ENCODE peak calls at places on chromosomes 2 and 18, in four cellular contexts. X, R, B and Y are unnamed samples.

GRCh38 chr2:222451270-222451674 is 26.9 kb downstream of the SGPP2 start:
- DNase-seq in X (no peak), R (no peak), B (no peak), Y (no peak)

GRCh38 chr2:5560981-5561380 is 131.2 kb upstream of the SOX11 start:
- DNase-seq in X (no peak), R (no peak), B (peak), Y (no peak)

GRCh38 chr2:164992818-164993217 is 37.5 kb upstream of the SLC38A11 start:
- DNase-seq in X (peak), R (no peak), B (no peak), Y (no peak)

GRCh38 chr18:3710712-3711269 is 260.8 kb downstream of the TGIF1 start:
- DNase-seq in X (no peak), R (no peak), B (peak), Y (no peak)

GRCh38 chr2:134676960-134677359 is 41.8 kb downstream of the TMEM163 start:
- DNase-seq in X (no peak), R (no peak), B (no peak), Y (no peak)

GRCh38 chr2:39408351-39409136 is 28.5 kb downstream of the MAP4K3 start:
- DNase-seq in X (no peak), R (no peak), B (no peak), Y (no peak)

GRCh38 chr2:127576433-127577207 is 41.1 kb downstream of the MYO7B start:
- DNase-seq in X (no peak), R (no peak), B (peak), Y (peak)

GRCh38 chr18:13615432-13615861 is 110.9 kb downstream of the FAM210A start:
- DNase-seq in X (no peak), R (no peak), B (no peak), Y (no peak)

GRCh38 chr2:157395811-157396210 is 48.1 kb downstream of the CYTIP start:
- DNase-seq in X (no peak), R (no peak), B (no peak), Y (no peak)

GRCh38 chr2:112342067-112342466 is 66.7 kb downstream of the ZC3H6 start:
- DNase-seq in X (no peak), R (no peak), B (no peak), Y (no peak)

GRCh38 chr2:43210125-43210466 is 16.3 kb downstream of the ZFP36L2 start:
- DNase-seq in X (no peak), R (no peak), B (no peak), Y (no peak)

GRCh38 chr2:9547272-9547991 is 8.2 kb downstream of the ADAM17 start:
- DNase-seq in X (no peak), R (no peak), B (no peak), Y (no peak)

GRCh38 chr2:38187416-38188127 is 111.6 kb upstream of the CYP1B1 start:
- DNase-seq in X (peak), R (no peak), B (peak), Y (no peak)

GRCh38 chr2:27135471-27135955 is 1.1 kb upstream of the PREB start:
- DNase-seq in X (no peak), R (no peak), B (no peak), Y (no peak)

GRCh38 chr2:122908134-122908533 is 1117.0 kb upstream of the CNTNAP5 start:
- DNase-seq in X (no peak), R (no peak), B (no peak), Y (no peak)

GRCh38 chr2:190088917-190089316 is 26.4 kb upstream of the MSTN start:
- DNase-seq in X (peak), R (no peak), B (peak), Y (no peak)

GRCh38 chr2:33133436-33133835 is 186.7 kb downstream of the LTBP1 start:
- DNase-seq in X (no peak), R (no peak), B (peak), Y (no peak)

GRCh38 chr2:183124222-183124956 is at the start of gene NUP35:
- DNase-seq in X (peak), R (peak), B (peak), Y (peak)

GRCh38 chr2:215664847-215665525 is 229.1 kb upstream of the FN1 start:
- DNase-seq in X (peak), R (no peak), B (no peak), Y (no peak)

GRCh38 chr2:173226899-173227692 is 127.6 kb upstream of the CDCA7 start:
- DNase-seq in X (no peak), R (no peak), B (no peak), Y (no peak)

GRCh38 chr2:145598434-145598833 is 1078.5 kb upstream of the ZEB2 start:
- DNase-seq in X (no peak), R (no peak), B (no peak), Y (no peak)

GRCh38 chr18:61833387-61833786 is 59.4 kb downstream of the RNF152 start:
- DNase-seq in X (no peak), R (no peak), B (no peak), Y (no peak)

GRCh38 chr2:29322011-29322410 is 206.8 kb downstream of the CLIP4 start:
- DNase-seq in X (no peak), R (no peak), B (no peak), Y (no peak)

GRCh38 chr2:65299246-65299645 is 71.6 kb downstream of the ACTR2 start:
- DNase-seq in X (no peak), R (no peak), B (no peak), Y (peak)

GRCh38 chr2:187615364-187615763 is 61.1 kb upstream of the TFPI start:
- DNase-seq in X (no peak), R (no peak), B (no peak), Y (no peak)

GRCh38 chr18:55982992-55983391 is 395.0 kb upstream of the TCF4 start:
- DNase-seq in X (no peak), R (no peak), B (no peak), Y (no peak)

GRCh38 chr2:39153312-39153711 is 32.5 kb upstream of the SOS1 start:
- DNase-seq in X (no peak), R (no peak), B (no peak), Y (no peak)

GRCh38 chr18:13287372-13287771 is 68.8 kb downstream of the LDLRAD4 start:
- DNase-seq in X (no peak), R (no peak), B (no peak), Y (no peak)

GRCh38 chr2:113692698-113693428 is 63.6 kb downstream of the SLC35F5 start:
- DNase-seq in X (no peak), R (no peak), B (no peak), Y (no peak)

GRCh38 chr2:176461686-176462376 is 192.6 kb downstream of the MTX2 start:
- DNase-seq in X (no peak), R (no peak), B (no peak), Y (no peak)

GRCh38 chr2:212528106-212528856 is 10.3 kb downstream of the ERBB4 start:
- DNase-seq in X (no peak), R (no peak), B (no peak), Y (no peak)
- TF ChIP-seq CTCF in X (peak), R (no peak), B (no peak), Y (no peak)

DNA sequence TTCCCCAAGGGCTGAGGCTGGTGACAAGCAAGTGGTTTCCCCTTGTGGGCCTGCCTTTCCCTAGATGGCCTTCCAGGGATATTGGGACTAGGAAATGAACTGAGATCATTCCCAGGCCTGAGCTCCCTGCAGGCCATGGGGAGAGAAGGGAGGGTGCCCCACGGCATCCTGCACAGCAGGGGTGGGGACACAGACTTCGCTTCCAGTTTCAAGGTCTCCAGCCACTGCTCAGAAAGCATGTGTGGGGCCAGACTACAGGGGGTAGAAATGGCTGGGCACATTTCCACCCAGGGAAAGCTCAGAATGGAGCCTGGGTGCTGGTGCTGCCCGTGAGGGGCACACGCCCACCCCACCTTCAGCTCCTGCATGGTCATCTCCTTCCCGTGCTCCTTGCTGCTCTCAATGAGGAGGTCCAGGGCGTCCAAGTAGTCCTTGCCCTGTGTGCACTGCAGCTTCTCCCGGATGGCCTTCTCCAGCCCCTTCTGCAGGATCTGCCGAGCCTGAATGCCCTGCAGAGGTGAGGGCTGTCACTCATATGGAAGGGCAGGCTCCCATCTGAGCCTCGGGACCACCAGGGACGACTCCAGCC is 13.2 kb downstream of the CYP26B1 start:
- DNase-seq in X (no peak), R (no peak), B (no peak), Y (no peak)
- TF ChIP-seq CTCF in X (no peak), R (no peak), B (no peak), Y (no peak)

GRCh38 chr2:238570926-238571325 is 144.2 kb downstream of the ASB1 start:
- DNase-seq in X (no peak), R (no peak), B (no peak), Y (no peak)

GRCh38 chr2:238574490-238575271 is 148.0 kb downstream of the ASB1 start:
- DNase-seq in X (no peak), R (no peak), B (no peak), Y (no peak)

GRCh38 chr2:238573916-238574315 is 147.2 kb downstream of the ASB1 start:
- DNase-seq in X (no peak), R (no peak), B (no peak), Y (no peak)

GRCh38 chr2:238571626-238572372 is 145.1 kb downstream of the ASB1 start:
- DNase-seq in X (no peak), R (no peak), B (no peak), Y (no peak)

DNA sequence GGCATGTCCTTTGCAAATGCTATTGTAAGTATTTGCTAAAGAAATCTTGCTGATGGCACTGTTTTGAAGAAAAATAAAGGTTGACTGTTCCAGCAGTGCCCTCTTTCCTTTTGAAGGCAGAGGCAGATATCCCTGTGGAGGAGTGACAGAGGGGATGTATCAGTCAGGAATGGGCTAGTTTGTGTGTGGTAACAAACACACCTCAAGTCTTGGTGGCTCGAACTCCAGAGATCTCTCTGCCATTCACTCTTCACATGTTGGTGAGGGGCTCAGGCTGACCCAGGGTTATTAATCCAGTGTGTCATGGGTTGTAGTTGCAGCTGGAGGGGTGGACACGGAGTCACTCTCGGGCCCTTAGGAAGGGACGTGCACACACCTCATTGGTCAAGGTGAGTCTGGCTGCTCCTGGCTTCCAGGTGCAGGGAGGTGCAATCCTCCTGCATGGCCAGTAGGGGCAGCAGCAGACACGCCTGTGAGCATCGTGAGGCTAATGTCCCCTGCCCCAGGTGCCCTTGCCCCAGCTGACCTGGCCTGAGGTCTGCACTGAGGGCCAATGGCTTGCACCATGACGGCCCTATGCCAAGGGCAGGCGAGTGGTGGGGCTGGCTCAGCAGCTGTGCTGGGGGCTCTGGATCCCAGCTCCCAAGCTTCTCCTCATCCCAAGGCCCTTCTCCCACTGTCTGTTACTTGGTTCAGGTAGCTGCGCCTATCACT is 146.5 kb downstream of the ASB1 start:
- DNase-seq in X (no peak), R (no peak), B (no peak), Y (no peak)
- TF ChIP-seq CTCF in X (peak), R (no peak), B (peak), Y (peak)

DNA sequence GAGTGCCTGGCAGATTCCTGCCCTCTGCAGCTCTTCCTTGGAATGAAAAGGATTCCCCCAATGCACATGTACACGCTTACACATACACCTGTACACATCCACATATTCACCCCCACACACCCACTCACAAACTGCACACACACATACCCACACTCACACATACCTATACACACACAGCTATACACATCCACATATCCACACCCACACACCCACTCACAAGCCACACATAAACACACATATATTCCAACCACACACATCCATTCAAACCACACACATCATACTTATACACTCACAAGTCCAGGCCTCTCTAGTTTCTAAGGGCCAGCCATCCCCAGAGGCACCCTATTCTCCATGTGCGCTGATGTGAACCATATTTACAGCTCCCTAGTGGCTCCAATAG is 9.5 kb downstream of the CYRIA start:
- DNase-seq in X (no peak), R (no peak), B (no peak), Y (no peak)
- TF ChIP-seq CTCF in X (no peak), R (no peak), B (no peak), Y (no peak)

GRCh38 chr18:30920356-30920755 is 122.2 kb downstream of the DSC3 start:
- DNase-seq in X (no peak), R (no peak), B (no peak), Y (no peak)
- TF ChIP-seq CTCF in X (no peak), R (no peak), B (no peak), Y (no peak)